ENCODE peak calls at places on chromosome 2, in four cellular contexts. H is K562, R is GM12878, X is GM12891. C is an unnamed sample.
A peak's percentile ranks its signal among the peaks of the same experiment; 100 is the strongest.

GRCh38 chr2:71235930-71236587 is 9.2 kb upstream of the PAIP2B start:
- DNase-seq in R (no peak), X (no peak), H (no peak), C (no peak)

GRCh38 chr2:189305291-189305943 is 125.9 kb upstream of the COL5A2 start:
- DNase-seq in R (no peak), H (no peak), X (no peak), C (no peak)

GRCh38 chr2:47269316-47270232 is 114.5 kb upstream of the STPG4 start:
- DNase-seq in H (peak; percentile 42), X (no peak), R (no peak), C (no peak)

GRCh38 chr2:158317642-158318041 is 138.9 kb downstream of the CCDC148 start:
- DNase-seq in H (peak; percentile 39), R (no peak), X (no peak), C (no peak)

GRCh38 chr2:148653437-148653836 is 8.9 kb downstream of the EPC2 start:
- DNase-seq in H (peak; percentile 39), R (peak; percentile 40), X (no peak), C (no peak)

GRCh38 chr2:118224888-118225264 is 136.6 kb downstream of the INSIG2 start:
- DNase-seq in H (no peak), R (no peak), X (no peak), C (no peak)

GRCh38 chr2:39469807-39470206 is 32.7 kb upstream of the MAP4K3 start:
- DNase-seq in X (no peak), R (no peak), H (peak; percentile 35), C (peak; percentile 28)

GRCh38 chr2:152098798-152099654 is at the start of gene CACNB4:
- DNase-seq in R (no peak), H (no peak), X (peak; percentile 50), C (peak; percentile 54)

GRCh38 chr2:222613715-222614331 is 42.1 kb downstream of the FARSB start:
- DNase-seq in X (peak; percentile 26), R (no peak), H (peak; percentile 37), C (peak; percentile 27)

GRCh38 chr2:174744111-174744510 is 20.2 kb downstream of the CHRNA1 start:
- DNase-seq in R (no peak), H (no peak), X (no peak), C (no peak)

GRCh38 chr2:219783551-219783950 is 156.1 kb downstream of the SLC4A3 start:
- DNase-seq in H (no peak), R (no peak), X (no peak), C (no peak)

GRCh38 chr2:151241224-151241623 is 20.4 kb downstream of the RBM43 start:
- DNase-seq in X (no peak), R (no peak), H (no peak), C (no peak)

GRCh38 chr2:161243312-161243711 is 64.9 kb upstream of the PSMD14 start:
- DNase-seq in R (no peak), X (no peak), H (no peak), C (no peak)

GRCh38 chr2:56148825-56149224 is 35.0 kb upstream of the CCDC85A start:
- DNase-seq in X (no peak), H (no peak), R (no peak), C (no peak)

GRCh38 chr2:215668329-215668728 is 232.5 kb upstream of the FN1 start:
- DNase-seq in X (no peak), H (no peak), R (no peak), C (no peak)

GRCh38 chr2:209563453-209563852 is 139.6 kb downstream of the MAP2 start:
- DNase-seq in H (no peak), R (no peak), X (no peak), C (no peak)

GRCh38 chr2:179460101-179460500 is 195.5 kb upstream of the SESTD1 start:
- DNase-seq in X (no peak), R (no peak), H (no peak), C (no peak)

GRCh38 chr2:70300771-70301343 is 1.0 kb downstream of the FAM136A start:
- DNase-seq in H (no peak), X (no peak), R (no peak), C (no peak)

GRCh38 chr2:58866040-58866439 is 624.9 kb upstream of the FANCL start:
- DNase-seq in R (peak; percentile 21), X (no peak), H (no peak), C (no peak)

GRCh38 chr2:99648115-99648850 is 158.5 kb upstream of the REV1 start:
- DNase-seq in X (no peak), R (no peak), H (no peak), C (no peak)

GRCh38 chr2:20626698-20627471 is 24.0 kb downstream of the HS1BP3 start:
- DNase-seq in X (no peak), R (no peak), H (no peak), C (no peak)

GRCh38 chr2:232292395-232293154 is 86.0 kb upstream of the ALPP start:
- DNase-seq in H (peak; percentile 68), X (peak; percentile 47), R (no peak), C (peak; percentile 40)

GRCh38 chr2:174586418-174586817 is 11.2 kb downstream of the WIPF1 start:
- DNase-seq in X (no peak), R (no peak), H (no peak), C (no peak)

GRCh38 chr2:143901185-143901842 is 618.6 kb downstream of the ZEB2 start:
- DNase-seq in R (no peak), H (peak; percentile 5), X (no peak), C (no peak)

GRCh38 chr2:7007846-7008741 is 90.9 kb downstream of the RNF144A start:
- DNase-seq in R (peak; percentile 16), X (no peak), H (peak; percentile 91), C (no peak)

GRCh38 chr2:135245055-135245454 is 193.0 kb downstream of the RAB3GAP1 start:
- DNase-seq in X (no peak), R (no peak), H (peak; percentile 32), C (no peak)

GRCh38 chr2:230754200-230754599 is 41.6 kb downstream of the CAB39 start:
- DNase-seq in R (no peak), H (no peak), X (no peak), C (no peak)

GRCh38 chr2:95158441-95158840 is 1.2 kb downstream of the ZNF514 start:
- DNase-seq in X (no peak), H (peak; percentile 48), R (no peak), C (no peak)

GRCh38 chr2:233349005-233349998 is 5.0 kb upstream of the DGKD start:
- DNase-seq in H (no peak), X (peak; percentile 39), R (no peak), C (peak; percentile 61)
- TF ChIP-seq POLR2AphosphoS5 in H (no peak), X (no peak), R (no peak), C (no peak)

GRCh38 chr2:55049794-55050132 is 488 bp downstream of the RTN4 start:
- DNase-seq in X (no peak), H (no peak), R (no peak), C (peak; percentile 28)

GRCh38 chr2:55051026-55051866 is 995 bp upstream of the RTN4 start:
- DNase-seq in H (peak; percentile 84), R (no peak), X (no peak), C (no peak)

GRCh38 chr2:55048925-55049793 is 1.1 kb downstream of the RTN4 start:
- DNase-seq in R (no peak), X (no peak), H (peak; percentile 92), C (peak; percentile 34)

GRCh38 chr2:55048514-55048924 is 1.7 kb downstream of the RTN4 start:
- DNase-seq in X (no peak), R (no peak), H (peak; percentile 80), C (no peak)

DNA sequence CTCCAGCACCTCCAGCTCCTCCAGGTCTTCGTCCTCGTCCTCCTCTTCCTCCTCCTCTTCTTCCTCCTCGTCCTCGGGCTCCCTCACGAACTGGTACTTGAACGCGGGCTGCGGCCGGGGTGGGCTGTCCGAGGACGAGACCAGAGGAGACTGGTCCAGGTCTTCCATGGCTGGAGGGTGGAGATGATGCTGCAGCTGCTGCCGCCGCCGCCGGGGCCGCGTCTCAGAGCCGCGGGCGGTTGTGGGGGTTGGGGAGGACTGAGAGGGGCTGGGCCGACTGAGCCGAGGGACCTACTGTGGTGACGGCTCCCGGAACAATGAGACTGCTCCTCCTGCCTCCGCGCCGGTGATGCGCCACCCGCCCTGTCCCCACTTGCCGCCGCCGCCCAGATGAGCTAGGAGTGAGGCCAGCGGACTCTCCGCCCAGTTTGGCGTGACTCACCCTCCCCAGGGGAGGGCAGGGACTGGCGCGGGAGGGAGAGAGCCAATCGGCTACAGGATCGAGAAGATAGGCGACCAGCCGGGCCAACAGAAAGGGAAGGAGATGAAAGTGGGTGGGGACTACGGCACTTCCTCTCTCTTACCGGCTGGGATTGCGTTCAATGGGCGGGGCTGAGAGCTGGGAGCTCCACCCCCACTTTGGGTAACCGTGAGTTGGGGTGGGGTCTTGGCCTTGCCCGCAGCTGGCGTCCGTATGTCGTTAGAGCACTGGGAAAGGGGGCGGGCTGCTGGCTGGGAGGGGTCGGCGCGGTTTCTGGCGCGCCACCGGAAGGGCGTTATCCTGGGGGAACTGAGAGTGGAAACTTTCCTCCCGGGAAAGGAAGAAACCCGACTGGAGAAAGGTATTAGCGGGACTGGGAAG is at the start of gene RTN4:
- DNase-seq in R (peak; percentile 98), H (peak; percentile 100), X (peak; percentile 81), C (peak; percentile 83)
- TF ChIP-seq POLR2A in R (peak; percentile 100), H (peak; percentile 95), X (peak; percentile 88), C (peak; percentile 96)

GRCh38 chr2:133053541-133053940 is 383.5 kb upstream of the LYPD1 start:
- DNase-seq in X (no peak), H (no peak), R (no peak), C (no peak)
- TF ChIP-seq TAF1 in X (no peak), H (no peak), R (no peak), C (no peak)

DNA sequence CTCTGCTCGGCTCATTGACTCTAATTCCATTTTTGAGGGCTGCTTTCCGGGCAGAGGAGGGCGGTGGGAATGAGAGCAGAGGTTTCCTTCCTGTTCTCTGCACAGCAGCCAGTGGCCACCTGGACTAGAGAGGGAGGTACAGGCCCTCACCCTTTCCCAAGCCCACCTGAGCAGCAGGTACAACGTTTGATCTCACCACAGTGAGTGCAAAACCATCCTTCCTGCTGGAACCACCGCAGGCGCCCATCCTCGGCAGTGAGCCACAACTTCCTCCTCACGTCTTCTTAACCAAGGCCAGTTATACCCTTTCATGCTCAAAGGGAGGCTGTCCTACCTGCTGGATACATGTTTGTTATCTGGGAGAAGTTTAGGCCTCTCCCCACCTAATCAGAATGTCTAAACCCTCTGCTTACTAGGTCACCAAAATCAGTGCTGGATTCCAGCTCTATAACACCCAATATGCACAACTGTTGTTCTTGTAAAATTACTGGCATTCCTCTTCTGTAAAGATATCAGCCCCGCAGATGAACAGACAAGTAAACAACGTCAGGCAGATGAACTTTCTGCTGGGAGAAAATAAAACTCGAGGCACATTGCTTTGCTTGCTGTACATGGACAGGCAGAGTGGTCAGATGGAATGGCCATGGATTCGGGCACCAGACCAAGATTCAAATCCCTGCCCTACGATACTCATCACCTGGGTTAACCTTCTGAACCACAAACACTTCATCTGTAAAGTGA is 191.4 kb downstream of the SH3RF3 start:
- DNase-seq in H (no peak), X (no peak), R (no peak), C (no peak)
- TF ChIP-seq POLR2AphosphoS5 in H (no peak), X (no peak), R (no peak), C (no peak)

DNA sequence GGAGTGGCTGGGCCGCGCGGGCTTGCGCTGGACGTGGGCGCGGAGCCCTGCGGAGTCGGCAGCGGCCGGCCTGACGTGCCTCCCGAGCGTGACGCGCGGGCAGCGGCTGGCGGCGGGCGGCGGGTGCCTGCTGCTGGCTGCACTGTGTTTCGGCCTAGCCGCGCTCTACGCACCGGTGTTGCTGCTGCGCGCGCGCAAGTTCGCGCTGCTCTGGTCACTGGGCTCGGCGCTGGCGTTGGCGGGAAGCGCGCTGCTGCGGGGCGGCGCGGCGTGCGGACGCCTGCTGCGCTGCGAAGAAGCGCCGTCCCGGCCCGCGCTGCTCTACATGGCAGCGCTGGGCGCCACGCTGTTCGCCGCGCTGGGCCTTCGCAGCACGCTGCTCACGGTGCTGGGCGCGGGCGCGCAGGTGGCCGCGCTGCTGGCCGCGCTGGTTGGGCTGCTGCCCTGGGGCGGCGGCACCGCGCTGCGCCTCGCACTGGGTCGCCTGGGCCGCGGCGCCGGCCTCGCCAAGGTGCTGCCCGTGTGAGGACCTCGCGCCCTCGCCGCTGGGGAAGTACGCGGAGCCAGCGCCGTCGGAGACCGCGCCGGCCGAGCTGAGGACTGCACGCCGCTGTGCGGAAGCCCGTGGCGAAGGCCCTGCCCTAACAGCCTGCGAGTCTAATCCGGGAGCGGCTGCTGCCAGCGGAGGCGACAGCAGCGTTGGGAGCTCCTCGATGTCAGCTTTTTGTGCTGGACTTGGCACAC is 526 bp downstream of the SFT2D3 start:
- DNase-seq in R (peak; percentile 36), X (peak; percentile 64), H (peak; percentile 77), C (peak; percentile 64)
- TF ChIP-seq POLR2A in R (peak; percentile 83), X (peak; percentile 60), H (peak; percentile 56), C (peak; percentile 42)

C was measured in GM12892.